ENCODE peak calls at places on chromosome 1, in eight cellular contexts. I, C, W, Z, O, U, Q and N are unnamed samples.

GRCh38 chr1:3924186-3924815 is 24.2 kb upstream of the C1orf174 start:
- DNase-seq in C (no peak), I (no peak), W (no peak), U (no peak), Q (no peak), Z (no peak), O (no peak), N (no peak)

GRCh38 chr1:236451796-236452373 is 57.8 kb downstream of the EDARADD start:
- DNase-seq in W (no peak), C (no peak), I (no peak), U (no peak), Q (peak), Z (peak), O (peak), N (peak)

GRCh38 chr1:6497215-6497866 is 5.9 kb upstream of the PLEKHG5 start:
- DNase-seq in O (peak), C (peak), Q (peak), I (peak), U (no peak), W (no peak), Z (peak), N (no peak)

GRCh38 chr1:113390871-113391642 is 742 bp downstream of the MAGI3 start:
- DNase-seq in Q (peak), W (peak), I (peak), U (no peak), C (peak), Z (peak), O (peak), N (peak)

GRCh38 chr1:185495898-185496297 is 178.9 kb upstream of the IVNS1ABP start:
- DNase-seq in U (no peak), Q (no peak), Z (no peak), O (no peak), I (no peak), C (no peak), W (no peak), N (no peak)

GRCh38 chr1:41102208-41102607 is 80.7 kb upstream of the SLFNL1 start:
- DNase-seq in W (peak), Z (no peak), Q (peak), O (no peak), U (peak), C (no peak), I (peak), N (peak)

GRCh38 chr1:56375184-56375837 is 204.1 kb downstream of the PLPP3 start:
- DNase-seq in I (no peak), C (no peak), U (no peak), Z (peak), O (no peak), W (no peak), Q (no peak), N (peak)

GRCh38 chr1:241275981-241276380 is 81.0 kb downstream of the RGS7 start:
- DNase-seq in O (no peak), Q (no peak), C (no peak), Z (no peak), U (no peak), W (no peak), I (no peak), N (peak)

GRCh38 chr1:7749126-7749525 is 22.0 kb upstream of the VAMP3 start:
- DNase-seq in Z (no peak), W (no peak), I (no peak), U (no peak), O (no peak), C (no peak), Q (no peak), N (no peak)

GRCh38 chr1:34721241-34721640 is 33.6 kb upstream of the GJB5 start:
- DNase-seq in C (no peak), Q (no peak), I (no peak), Z (no peak), W (no peak), U (no peak), O (no peak), N (no peak)

GRCh38 chr1:53860967-53861411 is 22.9 kb upstream of the NDC1 start:
- DNase-seq in W (no peak), C (peak), Z (peak), I (no peak), O (peak), U (peak), Q (peak), N (peak)

GRCh38 chr1:58460469-58460868 is 86.1 kb downstream of the OMA1 start:
- DNase-seq in I (no peak), O (no peak), Q (peak), W (no peak), Z (peak), C (peak), U (peak), N (peak)

GRCh38 chr1:68361511-68361910 is 88.2 kb downstream of the RPE65 start:
- DNase-seq in I (no peak), O (no peak), Q (no peak), Z (no peak), U (no peak), C (no peak), W (no peak), N (peak)

GRCh38 chr1:226181996-226182714 is 4.4 kb downstream of the ACBD3 start:
- DNase-seq in I (no peak), Z (peak), O (peak), U (peak), C (no peak), Q (peak), W (peak), N (peak)

GRCh38 chr1:245153081-245153644 is 1.6 kb upstream of the KIF26B start:
- DNase-seq in U (peak), O (peak), W (peak), Q (peak), I (peak), C (peak), Z (peak), N (peak)

GRCh38 chr1:164689672-164690655 is 131.0 kb downstream of the PBX1 start:
- DNase-seq in O (no peak), Z (no peak), Q (no peak), W (no peak), C (no peak), U (no peak), I (no peak), N (no peak)

GRCh38 chr1:41400235-41400634 is 39.0 kb downstream of the FOXO6 start:
- DNase-seq in Q (no peak), W (no peak), O (no peak), I (no peak), Z (no peak), U (no peak), C (no peak), N (no peak)

GRCh38 chr1:67429528-67430357 is 459 bp downstream of the SERBP1 start:
- DNase-seq in Z (peak), O (no peak), W (peak), U (no peak), I (peak), Q (no peak), C (peak), N (peak)

GRCh38 chr1:19436716-19437476 is 48.4 kb downstream of the CAPZB start:
- DNase-seq in Q (peak), I (no peak), Z (no peak), C (no peak), W (peak), O (no peak), U (peak), N (peak)

GRCh38 chr1:93565496-93566221 is 116.0 kb downstream of the BCAR3 start:
- DNase-seq in W (no peak), U (no peak), Z (no peak), I (no peak), C (no peak), O (no peak), Q (peak), N (no peak)

GRCh38 chr1:112140743-112141142 is 151.3 kb upstream of the KCND3 start:
- DNase-seq in W (no peak), U (no peak), Q (no peak), Z (no peak), C (no peak), I (no peak), O (no peak), N (no peak)

GRCh38 chr1:6185635-6186382 is 5.7 kb upstream of the CHD5 start:
- DNase-seq in Z (peak), W (no peak), I (no peak), O (peak), C (no peak), Q (peak), U (peak), N (peak)

GRCh38 chr1:183807549-183808168 is 2.7 kb downstream of the RGL1 start:
- DNase-seq in W (no peak), O (no peak), U (peak), C (no peak), I (no peak), Z (no peak), Q (peak), N (peak)

GRCh38 chr1:30982937-30983336 is 74.4 kb upstream of the SDC3 start:
- DNase-seq in C (no peak), U (no peak), W (peak), Q (peak), O (no peak), Z (no peak), I (no peak), N (no peak)

GRCh38 chr1:59879556-59879955 is 47.0 kb downstream of the CYP2J2 start:
- DNase-seq in U (peak), O (peak), I (peak), Z (peak), Q (peak), C (peak), W (peak), N (peak)

GRCh38 chr1:3375256-3375655 is 79.2 kb upstream of the ARHGEF16 start:
- DNase-seq in Z (no peak), U (no peak), Q (no peak), O (no peak), W (no peak), I (no peak), C (no peak), N (no peak)

GRCh38 chr1:46452931-46453325 is 36.7 kb upstream of the DMBX1 start:
- DNase-seq in U (no peak), O (no peak), W (no peak), C (no peak), Q (no peak), Z (no peak), I (no peak), N (no peak)

GRCh38 chr1:207791290-207791689 is 39.4 kb downstream of the CD46 start:
- DNase-seq in O (no peak), W (no peak), C (no peak), Q (no peak), U (no peak), Z (no peak), I (no peak), N (no peak)

GRCh38 chr1:207797229-207797973 is 45.5 kb downstream of the CD46 start:
- DNase-seq in O (peak), U (peak), I (peak), W (peak), C (peak), Q (peak), Z (peak), N (peak)

GRCh38 chr1:207793327-207793726 is 41.5 kb downstream of the CD46 start:
- DNase-seq in I (no peak), W (no peak), O (no peak), Q (no peak), Z (no peak), C (no peak), U (no peak), N (no peak)

GRCh38 chr1:207798847-207799246 is 47.0 kb downstream of the CD46 start:
- DNase-seq in O (no peak), W (no peak), Q (no peak), I (no peak), Z (no peak), C (no peak), U (peak), N (no peak)

DNA sequence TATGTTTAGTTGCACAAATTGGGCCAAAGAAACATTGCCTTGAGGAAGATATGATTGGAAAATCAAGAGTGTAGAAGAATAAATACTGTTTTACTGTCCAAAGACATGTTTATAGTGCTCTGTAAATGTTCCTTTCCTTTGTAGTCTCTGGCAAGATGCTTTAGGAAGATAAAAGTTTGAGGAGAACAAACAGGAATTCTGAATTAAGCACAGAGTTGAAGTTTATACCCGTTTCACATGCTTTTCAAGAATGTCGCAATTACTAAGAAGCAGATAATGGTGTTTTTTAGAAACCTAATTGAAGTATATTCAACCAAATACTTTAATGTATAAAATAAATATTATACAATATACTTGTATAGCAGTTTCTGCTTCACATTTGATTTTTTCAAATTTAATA is 43.0 kb downstream of the CD46 start:
- DNase-seq in U (no peak), I (no peak), Q (no peak), W (no peak), C (no peak), O (no peak), Z (no peak), N (no peak)
- TF ChIP-seq CTCF in U (no peak), I (no peak), Q (no peak), W (no peak), C (no peak), O (no peak), Z (no peak), N (no peak)

GRCh38 chr1:192603218-192603787 is 27.7 kb downstream of the RGS1 start:
- DNase-seq in C (no peak), O (no peak), Z (no peak), I (no peak), U (no peak), W (no peak), Q (no peak), N (no peak)

GRCh38 chr1:192608671-192609070 is 27.3 kb upstream of the RGS13 start:
- DNase-seq in I (no peak), C (no peak), Q (no peak), Z (no peak), U (no peak), W (no peak), O (no peak), N (no peak)

GRCh38 chr1:192607836-192608235 is 28.1 kb upstream of the RGS13 start:
- DNase-seq in I (no peak), O (no peak), U (no peak), W (no peak), C (no peak), Z (no peak), Q (no peak), N (no peak)

GRCh38 chr1:192602757-192603156 is 27.2 kb downstream of the RGS1 start:
- DNase-seq in C (no peak), W (no peak), Q (no peak), U (no peak), Z (no peak), I (no peak), O (no peak), N (no peak)

GRCh38 chr1:192604979-192605620 is 29.5 kb downstream of the RGS1 start:
- DNase-seq in U (peak), I (no peak), W (no peak), C (no peak), Q (peak), O (no peak), Z (no peak), N (no peak)
- TF ChIP-seq CTCF in U (no peak), I (no peak), W (no peak), C (no peak), Q (no peak), O (no peak), Z (no peak), N (no peak)

GRCh38 chr1:200247513-200247912 is 162.3 kb downstream of the ZNF281 start:
- DNase-seq in Q (no peak), U (no peak), C (no peak), O (no peak), Z (no peak), I (no peak), W (no peak), N (no peak)
- TF ChIP-seq CTCF in Q (no peak), U (no peak), C (no peak), O (no peak), Z (no peak), I (no peak), W (no peak), N (no peak)

GRCh38 chr1:205940710-205941109 is 2.5 kb downstream of the SLC26A9 start:
- DNase-seq in U (no peak), Q (no peak), Z (no peak), C (no peak), I (no peak), W (no peak), O (no peak), N (no peak)

GRCh38 chr1:205938682-205939081 is 4.6 kb downstream of the SLC26A9 start:
- DNase-seq in I (no peak), O (no peak), Z (no peak), U (no peak), Q (no peak), C (no peak), W (no peak), N (no peak)

GRCh38 chr1:205936846-205937707 is 6.2 kb downstream of the SLC26A9 start:
- DNase-seq in W (no peak), O (no peak), U (peak), I (no peak), Z (no peak), Q (peak), C (no peak), N (peak)

GRCh38 chr1:205942631-205943159 is 561 bp downstream of the SLC26A9 start:
- DNase-seq in I (no peak), C (no peak), Z (no peak), Q (no peak), U (no peak), W (no peak), O (no peak), N (no peak)

DNA sequence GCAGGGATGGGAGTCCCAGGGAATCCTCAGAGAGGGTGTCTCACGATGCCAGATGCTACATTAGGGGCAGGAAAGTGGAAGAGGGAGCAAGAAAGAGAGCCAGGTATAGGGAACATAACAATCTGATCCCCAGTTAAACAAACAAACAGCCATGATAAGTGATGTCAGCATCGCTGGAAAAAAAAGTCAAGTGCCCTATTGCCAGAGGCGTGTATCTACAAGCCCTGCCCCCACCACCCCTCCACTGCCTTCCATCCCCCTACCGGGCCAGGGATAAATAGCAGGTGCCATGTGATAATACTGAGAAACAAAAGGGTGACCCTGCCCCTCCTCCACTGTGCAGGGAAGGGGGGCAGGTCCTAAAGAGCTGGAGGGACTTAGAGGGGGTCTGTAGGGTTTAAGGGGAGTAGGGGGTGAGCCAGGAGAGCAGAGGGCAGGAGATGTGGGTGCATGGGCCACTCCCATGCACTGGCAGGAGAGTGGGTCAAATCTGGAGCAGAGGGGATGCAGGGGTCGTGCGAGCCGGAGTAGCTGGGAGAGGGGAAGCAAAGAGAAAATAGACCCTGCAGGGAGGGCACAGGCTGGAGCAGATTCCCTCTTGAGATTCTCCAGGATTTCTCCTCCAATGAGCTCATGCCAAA is 3.4 kb downstream of the SLC26A9 start:
- DNase-seq in Q (no peak), Z (peak), C (peak), O (peak), I (no peak), W (no peak), U (no peak), N (peak)
- TF ChIP-seq CTCF in Q (no peak), Z (peak), C (peak), O (peak), I (peak), W (no peak), U (peak), N (no peak)

GRCh38 chr1:21573971-21574458 is 64.8 kb downstream of the ALPL start:
- DNase-seq in O (peak), C (peak), Z (peak), I (peak), U (peak), Q (peak), W (peak), N (peak)
- TF ChIP-seq CTCF in O (no peak), C (peak), Z (peak), I (no peak), U (peak), Q (peak), W (no peak), N (peak)

DNA sequence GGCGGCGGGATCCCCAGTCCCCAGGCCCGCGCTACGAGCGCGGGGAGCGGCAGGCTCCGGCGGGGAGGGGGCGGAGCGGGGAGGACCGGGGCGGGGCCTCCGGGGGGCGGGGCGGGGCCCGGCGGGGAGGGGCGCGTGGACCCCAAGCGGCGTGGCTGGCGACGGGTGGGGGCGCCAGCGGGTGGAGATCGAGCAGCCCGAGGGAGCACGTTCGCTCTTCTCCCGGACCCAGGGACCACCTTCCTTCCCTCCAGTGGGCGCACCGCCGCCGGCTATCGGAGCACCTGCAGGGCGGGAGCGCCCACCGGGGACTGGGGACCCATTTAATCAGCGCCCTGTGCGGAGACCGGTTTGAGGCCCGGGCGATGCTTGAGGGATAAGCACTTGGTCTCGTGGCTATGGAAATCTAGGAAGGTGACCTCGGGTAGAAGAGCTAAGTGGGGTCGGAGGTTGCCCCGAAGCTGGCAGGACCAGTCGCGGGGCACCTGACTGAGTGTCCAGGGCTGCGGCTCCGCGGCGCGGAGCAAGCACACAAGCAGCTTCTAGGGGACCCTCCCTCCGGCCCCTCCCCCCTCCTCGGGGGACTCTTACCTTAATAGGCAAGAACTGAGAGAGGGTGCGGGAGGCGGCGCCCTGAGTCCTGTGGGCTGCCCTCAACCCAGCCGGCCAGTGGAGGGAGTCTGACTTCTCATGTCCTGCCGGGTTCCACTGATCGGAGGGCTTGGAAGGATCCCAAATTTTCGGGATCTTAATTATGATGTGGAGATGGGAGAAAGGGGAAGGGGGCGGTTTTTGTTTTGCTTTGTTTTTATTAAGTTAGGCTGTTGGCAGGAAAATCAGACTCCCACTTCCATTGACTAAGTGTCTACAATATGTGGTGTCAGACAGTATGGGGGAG is at the start of gene TSPAN2:
- DNase-seq in I (peak), Z (peak), W (peak), U (peak), Q (no peak), C (peak), O (peak), N (no peak)
- TF ChIP-seq CTCF in I (no peak), Z (peak), W (no peak), U (peak), Q (no peak), C (peak), O (no peak), N (no peak)

GRCh38 chr1:181104042-181104789 is 15.7 kb downstream of the IER5 start:
- DNase-seq in U (no peak), C (no peak), Q (no peak), W (no peak), Z (peak), O (no peak), I (no peak), N (peak)
- TF ChIP-seq CTCF in U (peak), C (no peak), Q (peak), W (no peak), Z (peak), O (no peak), I (no peak), N (no peak)

GRCh38 chr1:159779403-159779851 is 1.3 kb upstream of the DUSP23 start:
- DNase-seq in U (no peak), O (no peak), Q (peak), C (no peak), W (peak), I (no peak), Z (no peak), N (peak)

GRCh38 chr1:159774465-159774864 is 6.3 kb upstream of the DUSP23 start:
- DNase-seq in Q (no peak), U (no peak), I (no peak), O (no peak), C (no peak), Z (no peak), W (no peak), N (peak)

GRCh38 chr1:159778266-159778665 is 2.5 kb upstream of the DUSP23 start:
- DNase-seq in Q (no peak), W (no peak), O (no peak), U (no peak), Z (no peak), I (no peak), C (no peak), N (peak)

GRCh38 chr1:159771501-159771900 is 9.3 kb upstream of the DUSP23 start:
- DNase-seq in Q (no peak), U (no peak), W (no peak), I (no peak), C (no peak), O (no peak), Z (no peak), N (no peak)

GRCh38 chr1:159775716-159776115 is 5.0 kb upstream of the DUSP23 start:
- DNase-seq in Z (no peak), U (no peak), W (peak), I (no peak), O (no peak), C (no peak), Q (peak), N (peak)
- TF ChIP-seq CTCF in Z (no peak), U (no peak), W (no peak), I (no peak), O (no peak), C (no peak), Q (peak), N (peak)